ENCODE peak calls at places on chromosomes 4 and X, in six cellular contexts. One of them, this sample, is unnamed.

GRCh38 chr4:153257151-153257620 is 52.9 kb downstream of the TRIM2 start:
- DNase-seq in GM12878: no peak
- DNase-seq in GM12891: no peak
- DNase-seq in HepG2: no peak
- DNase-seq in H1: no peak
- DNase-seq in K562: no peak
- DNase-seq in this sample: peak

GRCh38 chrX:8987672-8988250 is 46.2 kb downstream of the FAM9B start:
- DNase-seq in H1: no peak
- DNase-seq in GM12878: no peak
- DNase-seq in HepG2: no peak
- DNase-seq in GM12891: no peak
- DNase-seq in K562: no peak
- DNase-seq in this sample: no peak

GRCh38 chrX:23907106-23907495 is 637 bp downstream of the APOO start:
- DNase-seq in HepG2: no peak
- DNase-seq in GM12878: no peak
- DNase-seq in K562: peak
- DNase-seq in GM12891: no peak
- DNase-seq in H1: no peak
- DNase-seq in this sample: no peak

GRCh38 chr4:184746532-184746870 is 12.6 kb upstream of the CENPU start:
- DNase-seq in HepG2: no peak
- DNase-seq in GM12878: no peak
- DNase-seq in GM12891: no peak
- DNase-seq in K562: no peak
- DNase-seq in H1: no peak
- DNase-seq in this sample: no peak

GRCh38 chrX:151977923-151978322 is 3.4 kb upstream of the GABRE start:
- DNase-seq in K562: no peak
- DNase-seq in HepG2: no peak
- DNase-seq in H1: no peak
- DNase-seq in GM12891: no peak
- DNase-seq in GM12878: no peak
- DNase-seq in this sample: no peak

GRCh38 chr4:83582289-83582756 is 46.4 kb downstream of the GPAT3 start:
- DNase-seq in K562: no peak
- DNase-seq in GM12891: no peak
- DNase-seq in GM12878: no peak
- DNase-seq in HepG2: no peak
- DNase-seq in H1: no peak
- DNase-seq in this sample: no peak

GRCh38 chr4:118957683-118958082 is 69.0 kb downstream of the SYNPO2 start:
- DNase-seq in K562: no peak
- DNase-seq in GM12891: no peak
- DNase-seq in HepG2: no peak
- DNase-seq in H1: no peak
- DNase-seq in GM12878: no peak
- DNase-seq in this sample: no peak

GRCh38 chr4:178970433-178971140 is 1528.3 kb upstream of the AGA start:
- DNase-seq in GM12878: no peak
- DNase-seq in H1: no peak
- DNase-seq in GM12891: no peak
- DNase-seq in K562: no peak
- DNase-seq in HepG2: no peak
- DNase-seq in this sample: no peak

GRCh38 chr4:96913437-96914075 is 1073.7 kb downstream of the PDHA2 start:
- DNase-seq in HepG2: no peak
- DNase-seq in H1: no peak
- DNase-seq in GM12878: no peak
- DNase-seq in GM12891: no peak
- DNase-seq in K562: no peak
- DNase-seq in this sample: no peak

GRCh38 chrX:2657532-2657931 is 33.6 kb upstream of the CD99 start:
- DNase-seq in K562: no peak
- DNase-seq in H1: no peak
- DNase-seq in GM12878: no peak
- DNase-seq in GM12891: no peak
- DNase-seq in HepG2: peak
- DNase-seq in this sample: no peak
- TF ChIP-seq TAF1 in K562: no peak
- TF ChIP-seq TAF1 in H1: no peak
- TF ChIP-seq TAF1 in GM12878: no peak
- TF ChIP-seq TAF1 in GM12891: no peak
- TF ChIP-seq TAF1 in HepG2: no peak
- TF ChIP-seq TAF1 in this sample: no peak

GRCh38 chrX:116824785-116825184 is 362.0 kb upstream of the CT83 start:
- DNase-seq in GM12891: no peak
- DNase-seq in GM12878: no peak
- DNase-seq in H1: no peak
- DNase-seq in K562: no peak
- DNase-seq in HepG2: no peak
- DNase-seq in this sample: no peak

GRCh38 chrX:116827063-116827462 is 364.3 kb upstream of the CT83 start:
- DNase-seq in HepG2: no peak
- DNase-seq in GM12891: no peak
- DNase-seq in H1: no peak
- DNase-seq in K562: no peak
- DNase-seq in GM12878: no peak
- DNase-seq in this sample: no peak

DNA sequence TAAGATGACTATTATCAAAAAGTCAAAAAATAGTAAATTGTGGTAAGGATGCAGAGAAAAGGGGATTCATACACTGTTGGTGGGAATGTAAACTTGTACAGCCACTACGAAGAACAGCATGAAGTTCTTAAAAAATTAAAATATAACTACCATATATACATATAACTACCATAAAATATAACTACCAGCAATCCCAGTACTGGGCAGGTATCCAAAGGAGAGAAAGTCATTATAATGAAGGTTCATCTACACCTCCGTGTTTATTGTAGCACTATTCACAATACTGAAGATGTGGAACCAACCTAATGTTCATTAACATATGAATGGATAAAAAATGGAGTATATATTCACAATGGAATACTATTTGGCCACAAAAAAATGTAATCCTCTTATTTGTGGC is 360.9 kb upstream of the CT83 start:
- DNase-seq in GM12891: no peak
- DNase-seq in K562: no peak
- DNase-seq in H1: no peak
- DNase-seq in GM12878: no peak
- DNase-seq in HepG2: no peak
- DNase-seq in this sample: no peak
- TF ChIP-seq POLR2AphosphoS5 in GM12891: no peak
- TF ChIP-seq POLR2AphosphoS5 in K562: no peak
- TF ChIP-seq POLR2AphosphoS5 in H1: no peak
- TF ChIP-seq POLR2AphosphoS5 in GM12878: no peak
- TF ChIP-seq POLR2AphosphoS5 in HepG2: no peak
- TF ChIP-seq POLR2AphosphoS5 in this sample: no peak

GRCh38 chrX:41333994-41334865 is at the start of gene DDX3X:
- DNase-seq in GM12878: peak
- DNase-seq in H1: no peak
- DNase-seq in GM12891: peak
- DNase-seq in K562: peak
- DNase-seq in HepG2: peak
- DNase-seq in this sample: peak

GRCh38 chrX:41332408-41332987 is 1.5 kb upstream of the DDX3X start:
- DNase-seq in HepG2: no peak
- DNase-seq in GM12891: no peak
- DNase-seq in GM12878: no peak
- DNase-seq in H1: no peak
- DNase-seq in K562: no peak
- DNase-seq in this sample: no peak

GRCh38 chrX:41333744-41333993 is 293 bp upstream of the DDX3X start:
- DNase-seq in K562: no peak
- DNase-seq in H1: no peak
- DNase-seq in GM12891: no peak
- DNase-seq in GM12878: peak
- DNase-seq in HepG2: peak
- DNase-seq in this sample: peak

GRCh38 chrX:41332005-41332404 is 2.0 kb upstream of the DDX3X start:
- DNase-seq in HepG2: no peak
- DNase-seq in H1: no peak
- DNase-seq in GM12878: no peak
- DNase-seq in GM12891: no peak
- DNase-seq in K562: no peak
- DNase-seq in this sample: no peak

GRCh38 chrX:41332988-41333743 is 796 bp upstream of the DDX3X start:
- DNase-seq in K562: peak
- DNase-seq in HepG2: peak
- DNase-seq in H1: peak
- DNase-seq in GM12891: peak
- DNase-seq in GM12878: peak
- DNase-seq in this sample: peak
- TF ChIP-seq POLR2A in K562: peak
- TF ChIP-seq POLR2A in HepG2: no peak
- TF ChIP-seq POLR2A in H1: peak
- TF ChIP-seq POLR2A in GM12891: no peak
- TF ChIP-seq POLR2A in GM12878: peak
- TF ChIP-seq POLR2A in this sample: no peak

GRCh38 chr4:7861440-7861881 is 78.2 kb downstream of the AFAP1 start:
- DNase-seq in K562: no peak
- DNase-seq in H1: peak
- DNase-seq in GM12878: no peak
- DNase-seq in GM12891: no peak
- DNase-seq in HepG2: no peak
- DNase-seq in this sample: no peak

GRCh38 chr4:7862561-7863200 is 77.0 kb downstream of the AFAP1 start:
- DNase-seq in GM12891: no peak
- DNase-seq in GM12878: no peak
- DNase-seq in H1: no peak
- DNase-seq in K562: no peak
- DNase-seq in HepG2: no peak
- DNase-seq in this sample: no peak

GRCh38 chr4:7865533-7865932 is 74.1 kb downstream of the AFAP1 start:
- DNase-seq in K562: no peak
- DNase-seq in H1: no peak
- DNase-seq in GM12878: no peak
- DNase-seq in GM12891: no peak
- DNase-seq in HepG2: no peak
- DNase-seq in this sample: no peak

GRCh38 chr4:7864685-7865084 is 75.0 kb downstream of the AFAP1 start:
- DNase-seq in H1: no peak
- DNase-seq in GM12891: no peak
- DNase-seq in HepG2: no peak
- DNase-seq in K562: no peak
- DNase-seq in GM12878: no peak
- DNase-seq in this sample: no peak

DNA sequence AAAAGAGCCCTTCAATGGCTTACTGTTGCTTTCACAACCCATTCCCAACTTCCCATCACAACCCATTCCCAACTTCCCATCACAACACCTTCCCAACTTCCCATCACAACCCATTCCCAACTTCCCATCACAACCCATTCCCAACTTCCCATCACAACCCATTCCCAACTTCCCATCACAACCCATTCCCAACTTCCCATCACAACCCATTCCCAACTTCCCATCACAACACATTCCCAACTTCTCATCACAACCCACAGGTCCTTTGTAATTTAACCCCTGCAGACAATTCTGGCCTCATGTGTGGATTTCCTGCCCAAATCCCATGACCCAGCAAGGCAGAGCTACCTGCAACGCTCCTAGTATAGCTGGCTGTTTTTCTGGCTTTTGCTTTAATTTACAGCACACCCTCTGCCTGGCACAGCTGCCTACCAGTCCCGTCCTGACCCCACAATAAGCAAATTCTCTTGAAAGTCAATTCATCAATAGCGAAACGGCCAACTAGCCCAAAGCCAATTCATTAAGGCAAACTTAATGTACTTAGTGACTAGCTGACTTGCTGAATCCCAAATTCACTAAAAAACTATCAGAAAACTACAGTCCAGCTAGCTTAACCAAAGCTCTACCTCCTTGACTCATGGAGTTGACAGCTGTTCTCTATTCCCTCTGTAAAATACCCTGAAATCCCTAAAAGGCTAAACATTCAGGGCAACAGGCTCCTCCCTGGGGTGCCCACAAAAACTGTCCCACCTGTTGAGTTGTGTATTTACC is 75.6 kb downstream of the AFAP1 start:
- DNase-seq in HepG2: peak
- DNase-seq in GM12891: no peak
- DNase-seq in K562: no peak
- DNase-seq in GM12878: no peak
- DNase-seq in H1: no peak
- DNase-seq in this sample: no peak
- TF ChIP-seq TAF1 in HepG2: no peak
- TF ChIP-seq TAF1 in GM12891: no peak
- TF ChIP-seq TAF1 in K562: no peak
- TF ChIP-seq TAF1 in GM12878: no peak
- TF ChIP-seq TAF1 in H1: no peak
- TF ChIP-seq TAF1 in this sample: no peak

This sample was measured in GM12892.